ENCODE peak calls at places on chromosomes 1 and 21, in eight cellular contexts. Q, U, O, T, M, B, Y and G are unnamed samples.

GRCh38 chr1:77900687-77901293 is 12.4 kb downstream of the NEXN start:
- DNase-seq in Q (peak; percentile 22), U (peak; percentile 63), O (no peak), T (no peak), M (peak; percentile 75), B (peak; percentile 18), Y (peak; percentile 25), G (peak; percentile 56)

GRCh38 chr1:101178688-101179491 is 57.9 kb upstream of the S1PR1 start:
- DNase-seq in Q (peak; percentile 19), U (no peak), O (no peak), T (no peak), M (no peak), B (no peak), Y (no peak), G (no peak)

GRCh38 chr1:83857705-83858104 is 141.2 kb downstream of the TTLL7 start:
- DNase-seq in Q (no peak), U (no peak), O (no peak), T (no peak), M (no peak), B (no peak), Y (no peak), G (no peak)

GRCh38 chr1:93604411-93604810 is 77.2 kb downstream of the BCAR3 start:
- DNase-seq in Q (no peak), U (no peak), O (no peak), T (no peak), M (no peak), B (no peak), Y (no peak), G (no peak)

GRCh38 chr1:55368698-55369097 is 153.5 kb upstream of the USP24 start:
- DNase-seq in Q (no peak), U (no peak), O (no peak), T (no peak), M (no peak), B (no peak), Y (no peak), G (no peak)

GRCh38 chr1:40160806-40161124 is 422 bp upstream of the RLF start:
- DNase-seq in Q (no peak), U (no peak), O (no peak), T (no peak), M (no peak), B (no peak), Y (no peak), G (no peak)

GRCh38 chr21:36323032-36323431 is 3.0 kb downstream of the MORC3 start:
- DNase-seq in Q (peak; percentile 55), U (peak; percentile 20), O (no peak), T (no peak), M (no peak), B (no peak), Y (no peak), G (no peak)

GRCh38 chr1:218811497-218811896 is 362.2 kb upstream of the LYPLAL1 start:
- DNase-seq in Q (no peak), U (no peak), O (no peak), T (no peak), M (peak; percentile 19), B (no peak), Y (no peak), G (no peak)

GRCh38 chr1:211928993-211929637 is 98.6 kb upstream of the LPGAT1 start:
- DNase-seq in Q (peak; percentile 88), U (peak; percentile 20), O (no peak), T (no peak), M (peak; percentile 62), B (peak; percentile 51), Y (no peak), G (peak; percentile 32)

GRCh38 chr1:193019442-193020026 is 39.6 kb downstream of the UCHL5 start:
- DNase-seq in Q (peak; percentile 25), U (peak; percentile 64), O (no peak), T (no peak), M (peak; percentile 80), B (peak; percentile 25), Y (no peak), G (peak; percentile 44)

GRCh38 chr1:175073633-175074032 is 6.0 kb downstream of the TNN start:
- DNase-seq in Q (no peak), U (no peak), O (no peak), T (no peak), M (no peak), B (no peak), Y (no peak), G (no peak)

GRCh38 chr1:26109229-26110164 is 2.1 kb upstream of the PDIK1L start:
- DNase-seq in Q (no peak), U (no peak), O (no peak), T (no peak), M (no peak), B (no peak), Y (no peak), G (no peak)

GRCh38 chr21:45607021-45607921 is 36.3 kb upstream of the PCBP3 start:
- DNase-seq in Q (no peak), U (peak; percentile 24), O (peak; percentile 32), T (no peak), M (no peak), B (no peak), Y (no peak), G (peak; percentile 24)

GRCh38 chr1:52727114-52727586 is 897 bp downstream of the ZYG11B start:
- DNase-seq in Q (peak; percentile 7), U (no peak), O (no peak), T (no peak), M (no peak), B (peak; percentile 10), Y (no peak), G (no peak)

GRCh38 chr1:161130266-161130665 is 2.2 kb downstream of the DEDD start:
- DNase-seq in Q (no peak), U (no peak), O (no peak), T (no peak), M (no peak), B (no peak), Y (no peak), G (no peak)

GRCh38 chr1:58992643-58993042 is 208.8 kb upstream of the JUN start:
- DNase-seq in Q (no peak), U (no peak), O (no peak), T (no peak), M (no peak), B (no peak), Y (no peak), G (no peak)

GRCh38 chr1:44040856-44041255 is 9.6 kb upstream of the SLC6A9 start:
- DNase-seq in Q (no peak), U (no peak), O (no peak), T (no peak), M (no peak), B (no peak), Y (no peak), G (no peak)

GRCh38 chr1:222279591-222279990 is 268.3 kb downstream of the HHIPL2 start:
- DNase-seq in Q (no peak), U (no peak), O (no peak), T (no peak), M (no peak), B (no peak), Y (no peak), G (no peak)

GRCh38 chr1:200969726-200970521 is 53.6 kb downstream of the KIF21B start:
- DNase-seq in Q (no peak), U (no peak), O (no peak), T (no peak), M (no peak), B (no peak), Y (no peak), G (no peak)

GRCh38 chr1:11654571-11655262 is at the start of gene FBXO44:
- DNase-seq in Q (no peak), U (no peak), O (no peak), T (peak; percentile 44), M (no peak), B (no peak), Y (peak; percentile 64), G (peak; percentile 73)

GRCh38 chr1:94920061-94920460 is 6.8 kb downstream of the CNN3 start:
- DNase-seq in Q (no peak), U (no peak), O (no peak), T (no peak), M (no peak), B (no peak), Y (no peak), G (no peak)

DNA sequence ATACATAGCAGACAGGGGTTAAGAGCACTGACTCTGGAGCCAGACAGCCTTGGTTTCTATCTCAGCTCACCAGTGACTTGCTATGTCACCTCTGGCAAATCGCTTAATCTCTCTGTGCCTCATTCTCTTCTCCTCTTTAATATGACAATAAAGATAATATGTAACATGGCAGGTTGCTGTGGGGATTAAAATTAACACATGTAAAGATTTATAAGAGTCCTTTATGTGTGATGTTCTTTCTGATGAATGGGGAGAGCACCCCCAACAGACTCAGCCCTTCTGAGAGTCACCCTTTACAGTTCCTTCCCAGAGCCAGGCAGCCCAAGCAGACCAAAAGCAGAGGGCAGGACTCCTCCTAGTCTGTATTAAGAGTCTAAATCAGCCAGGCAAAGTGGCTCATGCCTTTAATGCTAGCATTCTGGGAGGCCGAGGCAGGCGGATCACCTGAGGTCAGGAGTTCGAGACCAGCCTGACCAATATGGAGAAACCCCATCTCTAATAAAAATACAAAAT is 76.5 kb upstream of the SDC3 start:
- DNase-seq in Q (no peak), U (no peak), O (no peak), T (no peak), M (no peak), B (no peak), Y (no peak), G (no peak)
- H3K27ac ChIP-seq in Q (no peak overlapping the region), U (no peak overlapping the region), O (no peak overlapping the region), T (no peak overlapping the region), M (no peak overlapping the region), B (no peak overlapping the region), Y (no peak overlapping the region), G (no peak overlapping the region)

GRCh38 chr1:205107327-205107726 is 14.5 kb downstream of the RBBP5 start:
- DNase-seq in Q (no peak), U (no peak), O (no peak), T (no peak), M (no peak), B (no peak), Y (no peak), G (no peak)
- H3K27ac ChIP-seq in Q (no peak overlapping the region), U (no peak overlapping the region), O (no peak overlapping the region), T (no peak overlapping the region), M (no peak overlapping the region), B (no peak overlapping the region), Y (no peak overlapping the region), G (no peak overlapping the region)

GRCh38 chr1:206900149-206900548 is 2.9 kb downstream of the IL24 start:
- DNase-seq in Q (no peak), U (no peak), O (peak; percentile 50), T (no peak), M (no peak), B (no peak), Y (no peak), G (no peak)
- H3K27ac ChIP-seq in Q (no peak overlapping the region), U (no peak overlapping the region), O (no peak overlapping the region), T (no peak overlapping the region), M (no peak overlapping the region), B (peak overlapping the region; percentile 74), Y (no peak overlapping the region), G (no peak overlapping the region)

DNA sequence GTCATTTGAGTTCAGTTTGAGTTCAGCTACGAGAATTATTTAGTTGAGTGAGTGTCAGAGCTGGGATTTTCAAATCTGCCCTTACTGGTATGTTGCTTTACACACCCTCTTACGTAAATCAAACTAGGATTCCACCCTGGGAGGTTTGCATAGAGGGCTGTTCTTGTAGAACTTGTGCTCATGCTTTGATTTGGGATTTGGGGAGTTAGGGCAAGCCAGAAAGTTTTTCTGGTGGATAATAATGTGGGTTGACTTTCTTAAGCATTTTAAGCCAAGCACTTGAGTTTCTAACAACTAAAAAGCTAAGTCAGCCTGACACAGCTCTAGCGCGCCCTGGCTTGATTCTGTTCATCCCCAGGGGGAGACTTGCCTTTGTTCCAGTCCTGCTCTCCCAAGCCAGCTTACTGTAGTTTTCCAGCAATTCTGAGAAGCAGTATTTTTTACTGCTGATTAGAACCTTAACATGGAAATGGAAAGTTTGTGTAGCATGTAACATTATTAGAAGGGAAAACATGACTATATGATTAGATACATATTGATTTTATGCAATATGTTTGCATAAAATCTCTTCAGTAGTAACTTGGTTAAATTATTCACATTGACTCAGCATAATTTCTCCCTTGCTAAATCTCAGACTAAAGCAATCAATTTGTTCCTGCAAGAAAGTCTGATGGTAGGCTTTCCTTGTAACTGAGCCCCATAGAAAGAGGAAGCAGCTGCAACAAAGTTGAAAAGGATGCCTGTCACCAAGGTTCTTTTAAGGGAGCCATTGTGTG is 11.1 kb upstream of the PGD start:
- DNase-seq in Q (peak; percentile 90), U (peak; percentile 82), O (no peak), T (peak; percentile 50), M (peak; percentile 81), B (peak; percentile 62), Y (peak; percentile 29), G (peak; percentile 14)
- H3K27ac ChIP-seq in Q (peak overlapping the region; percentile 80), U (peak overlapping the region; percentile 80), O (peak overlapping the region; percentile 81), T (peak overlapping the region; percentile 70), M (peak overlapping the region; percentile 89), B (peak overlapping the region; percentile 99), Y (peak overlapping the region; percentile 40), G (peak overlapping the region; percentile 76)